ENCODE peak calls at places on chromosome 21, in six cellular contexts. One of them, this sample, is unnamed.
A peak's percentile ranks its signal among the peaks of the same experiment; 100 is the strongest.

GRCh38 chr21:37878946-37879660 is 37.2 kb downstream of the KCNJ6 start:
- DNase-seq in T-helper 1 cell: no peak
- DNase-seq in tibial artery: no peak
- DNase-seq in central memory CD4-positive, alpha-beta T cell: no peak
- DNase-seq in SJSA1: peak; percentile 49
- DNase-seq in GM03348: peak; percentile 34
- DNase-seq in this sample: no peak

GRCh38 chr21:33300701-33301631 is 23.8 kb upstream of the IFNAR1 start:
- DNase-seq in T-helper 1 cell: no peak
- DNase-seq in tibial artery: no peak
- DNase-seq in central memory CD4-positive, alpha-beta T cell: no peak
- DNase-seq in SJSA1: no peak
- DNase-seq in GM03348: no peak
- DNase-seq in this sample: no peak

GRCh38 chr21:42218836-42219605 is at the start of gene ABCG1:
- DNase-seq in T-helper 1 cell: peak; percentile 49
- DNase-seq in tibial artery: peak; percentile 65
- DNase-seq in central memory CD4-positive, alpha-beta T cell: peak; percentile 46
- DNase-seq in SJSA1: no peak
- DNase-seq in GM03348: peak; percentile 52
- DNase-seq in this sample: peak; percentile 46

GRCh38 chr21:43322805-43323204 is 104.1 kb downstream of the SIK1 start:
- DNase-seq in T-helper 1 cell: no peak
- DNase-seq in tibial artery: no peak
- DNase-seq in central memory CD4-positive, alpha-beta T cell: no peak
- DNase-seq in SJSA1: no peak
- DNase-seq in GM03348: no peak
- DNase-seq in this sample: no peak

GRCh38 chr21:35229290-35229689 is 180.2 kb upstream of the RUNX1 start:
- DNase-seq in T-helper 1 cell: no peak
- DNase-seq in tibial artery: no peak
- DNase-seq in central memory CD4-positive, alpha-beta T cell: no peak
- DNase-seq in SJSA1: no peak
- DNase-seq in GM03348: no peak
- DNase-seq in this sample: no peak

GRCh38 chr21:27817061-27817460 is 850.2 kb upstream of the ADAMTS5 start:
- DNase-seq in T-helper 1 cell: no peak
- DNase-seq in tibial artery: no peak
- DNase-seq in central memory CD4-positive, alpha-beta T cell: no peak
- DNase-seq in SJSA1: no peak
- DNase-seq in GM03348: no peak
- DNase-seq in this sample: no peak

GRCh38 chr21:37704751-37705150 is 211.5 kb downstream of the KCNJ6 start:
- DNase-seq in T-helper 1 cell: no peak
- DNase-seq in tibial artery: no peak
- DNase-seq in central memory CD4-positive, alpha-beta T cell: no peak
- DNase-seq in SJSA1: no peak
- DNase-seq in GM03348: no peak
- DNase-seq in this sample: no peak

GRCh38 chr21:41839387-41840000 is 39.6 kb downstream of the PRDM15 start:
- DNase-seq in T-helper 1 cell: no peak
- DNase-seq in tibial artery: no peak
- DNase-seq in central memory CD4-positive, alpha-beta T cell: no peak
- DNase-seq in SJSA1: no peak
- DNase-seq in GM03348: no peak
- DNase-seq in this sample: no peak

GRCh38 chr21:34545079-34545884 is 33.3 kb upstream of the KCNE1 start:
- DNase-seq in T-helper 1 cell: no peak
- DNase-seq in tibial artery: no peak
- DNase-seq in central memory CD4-positive, alpha-beta T cell: no peak
- DNase-seq in SJSA1: peak; percentile 98
- DNase-seq in GM03348: peak; percentile 85
- DNase-seq in this sample: no peak

GRCh38 chr21:45262616-45263015 is 25.1 kb downstream of the POFUT2 start:
- DNase-seq in T-helper 1 cell: no peak
- DNase-seq in tibial artery: peak; percentile 33
- DNase-seq in central memory CD4-positive, alpha-beta T cell: no peak
- DNase-seq in SJSA1: no peak
- DNase-seq in GM03348: no peak
- DNase-seq in this sample: peak; percentile 30

GRCh38 chr21:45562965-45563364 is 20.7 kb upstream of the SLC19A1 start:
- DNase-seq in T-helper 1 cell: no peak
- DNase-seq in tibial artery: no peak
- DNase-seq in central memory CD4-positive, alpha-beta T cell: no peak
- DNase-seq in SJSA1: peak; percentile 63
- DNase-seq in GM03348: no peak
- DNase-seq in this sample: no peak

GRCh38 chr21:17679002-17679600 is 66.4 kb upstream of the BTG3 start:
- DNase-seq in T-helper 1 cell: no peak
- DNase-seq in tibial artery: no peak
- DNase-seq in central memory CD4-positive, alpha-beta T cell: peak; percentile 63
- DNase-seq in SJSA1: peak; percentile 28
- DNase-seq in GM03348: peak; percentile 79
- DNase-seq in this sample: no peak

GRCh38 chr21:34274001-34274400 is 89.8 kb upstream of the KCNE2 start:
- DNase-seq in T-helper 1 cell: no peak
- DNase-seq in tibial artery: no peak
- DNase-seq in central memory CD4-positive, alpha-beta T cell: no peak
- DNase-seq in SJSA1: no peak
- DNase-seq in GM03348: peak; percentile 36
- DNase-seq in this sample: no peak

GRCh38 chr21:36806103-36806502 is 107.2 kb downstream of the SIM2 start:
- DNase-seq in T-helper 1 cell: no peak
- DNase-seq in tibial artery: no peak
- DNase-seq in central memory CD4-positive, alpha-beta T cell: no peak
- DNase-seq in SJSA1: peak; percentile 65
- DNase-seq in GM03348: no peak
- DNase-seq in this sample: no peak

GRCh38 chr21:39016740-39017315 is 166.4 kb downstream of the PSMG1 start:
- DNase-seq in T-helper 1 cell: no peak
- DNase-seq in tibial artery: no peak
- DNase-seq in central memory CD4-positive, alpha-beta T cell: no peak
- DNase-seq in SJSA1: no peak
- DNase-seq in GM03348: peak; percentile 27
- DNase-seq in this sample: no peak

GRCh38 chr21:38861006-38861405 is 55.3 kb downstream of the ETS2 start:
- DNase-seq in T-helper 1 cell: no peak
- DNase-seq in tibial artery: no peak
- DNase-seq in central memory CD4-positive, alpha-beta T cell: no peak
- DNase-seq in SJSA1: no peak
- DNase-seq in GM03348: no peak
- DNase-seq in this sample: no peak

GRCh38 chr21:41501919-41502318 is 6.0 kb downstream of the TMPRSS2 start:
- DNase-seq in T-helper 1 cell: no peak
- DNase-seq in tibial artery: no peak
- DNase-seq in central memory CD4-positive, alpha-beta T cell: no peak
- DNase-seq in SJSA1: peak; percentile 25
- DNase-seq in GM03348: no peak
- DNase-seq in this sample: no peak

GRCh38 chr21:35540950-35541632 is 492.0 kb upstream of the RUNX1 start:
- DNase-seq in T-helper 1 cell: no peak
- DNase-seq in tibial artery: no peak
- DNase-seq in central memory CD4-positive, alpha-beta T cell: no peak
- DNase-seq in SJSA1: no peak
- DNase-seq in GM03348: peak; percentile 58
- DNase-seq in this sample: no peak

GRCh38 chr21:27761623-27762022 is 794.7 kb upstream of the ADAMTS5 start:
- DNase-seq in T-helper 1 cell: no peak
- DNase-seq in tibial artery: no peak
- DNase-seq in central memory CD4-positive, alpha-beta T cell: no peak
- DNase-seq in SJSA1: no peak
- DNase-seq in GM03348: no peak
- DNase-seq in this sample: no peak

GRCh38 chr21:38310619-38311018 is 53.8 kb downstream of the KCNJ15 start:
- DNase-seq in T-helper 1 cell: no peak
- DNase-seq in tibial artery: no peak
- DNase-seq in central memory CD4-positive, alpha-beta T cell: no peak
- DNase-seq in SJSA1: no peak
- DNase-seq in GM03348: peak; percentile 55
- DNase-seq in this sample: no peak

GRCh38 chr21:15015622-15016471 is 49.0 kb downstream of the NRIP1 start:
- DNase-seq in T-helper 1 cell: no peak
- DNase-seq in tibial artery: no peak
- DNase-seq in central memory CD4-positive, alpha-beta T cell: no peak
- DNase-seq in SJSA1: peak; percentile 89
- DNase-seq in GM03348: peak; percentile 76
- DNase-seq in this sample: no peak

GRCh38 chr21:36288651-36289243 is 31.2 kb upstream of the MORC3 start:
- DNase-seq in T-helper 1 cell: no peak
- DNase-seq in tibial artery: no peak
- DNase-seq in central memory CD4-positive, alpha-beta T cell: peak; percentile 67
- DNase-seq in SJSA1: no peak
- DNase-seq in GM03348: no peak
- DNase-seq in this sample: no peak

GRCh38 chr21:33572350-33572749 is 16.1 kb downstream of the DONSON start:
- DNase-seq in T-helper 1 cell: no peak
- DNase-seq in tibial artery: no peak
- DNase-seq in central memory CD4-positive, alpha-beta T cell: no peak
- DNase-seq in SJSA1: no peak
- DNase-seq in GM03348: no peak
- DNase-seq in this sample: no peak

GRCh38 chr21:37072239-37072987 is 458 bp downstream of the PIGP start:
- DNase-seq in T-helper 1 cell: peak; percentile 58
- DNase-seq in tibial artery: no peak
- DNase-seq in central memory CD4-positive, alpha-beta T cell: no peak
- DNase-seq in SJSA1: no peak
- DNase-seq in GM03348: peak; percentile 84
- DNase-seq in this sample: peak; percentile 88

GRCh38 chr21:14114251-14114650 is 96.5 kb downstream of the LIPI start:
- DNase-seq in T-helper 1 cell: no peak
- DNase-seq in tibial artery: no peak
- DNase-seq in central memory CD4-positive, alpha-beta T cell: no peak
- DNase-seq in SJSA1: no peak
- DNase-seq in GM03348: no peak
- DNase-seq in this sample: no peak

GRCh38 chr21:35044128-35044527 is 5.0 kb downstream of the RUNX1 start:
- DNase-seq in T-helper 1 cell: no peak
- DNase-seq in tibial artery: no peak
- DNase-seq in central memory CD4-positive, alpha-beta T cell: no peak
- DNase-seq in SJSA1: no peak
- DNase-seq in GM03348: no peak
- DNase-seq in this sample: no peak

GRCh38 chr21:29208666-29209059 is 78.2 kb downstream of the MAP3K7CL start:
- DNase-seq in T-helper 1 cell: no peak
- DNase-seq in tibial artery: no peak
- DNase-seq in central memory CD4-positive, alpha-beta T cell: no peak
- DNase-seq in SJSA1: peak; percentile 53
- DNase-seq in GM03348: peak; percentile 47
- DNase-seq in this sample: no peak

GRCh38 chr21:42665484-42665883 is 12.1 kb downstream of the PDE9A start:
- DNase-seq in T-helper 1 cell: no peak
- DNase-seq in tibial artery: no peak
- DNase-seq in central memory CD4-positive, alpha-beta T cell: no peak
- DNase-seq in SJSA1: no peak
- DNase-seq in GM03348: no peak
- DNase-seq in this sample: no peak

GRCh38 chr21:37848721-37849490 is 67.4 kb downstream of the KCNJ6 start:
- DNase-seq in T-helper 1 cell: no peak
- DNase-seq in tibial artery: no peak
- DNase-seq in central memory CD4-positive, alpha-beta T cell: no peak
- DNase-seq in SJSA1: peak; percentile 67
- DNase-seq in GM03348: peak; percentile 57
- DNase-seq in this sample: no peak

GRCh38 chr21:25054689-25055088 is 552.6 kb downstream of the MRPL39 start:
- DNase-seq in T-helper 1 cell: no peak
- DNase-seq in tibial artery: no peak
- DNase-seq in central memory CD4-positive, alpha-beta T cell: no peak
- DNase-seq in SJSA1: no peak
- DNase-seq in GM03348: no peak
- DNase-seq in this sample: no peak

This sample was measured in ovary.